ENCODE peak calls at places on chromosomes 16 and 17, in six cellular contexts. One of them, this sample, is unnamed.

GRCh38 chr17:43360376-43360738 is 38.4 kb upstream of the ARL4D start:
- DNase-seq in effector CD4-positive, alpha-beta T cell: peak
- DNase-seq in fibroblast of pulmonary artery: peak
- DNase-seq in keratinocyte: no peak
- DNase-seq in posterior cingulate gyrus: no peak
- DNase-seq in HuH-7.5: no peak
- DNase-seq in this sample: peak

GRCh38 chr16:17196526-17196925 is 274.2 kb downstream of the XYLT1 start:
- DNase-seq in effector CD4-positive, alpha-beta T cell: no peak
- DNase-seq in fibroblast of pulmonary artery: no peak
- DNase-seq in keratinocyte: no peak
- DNase-seq in posterior cingulate gyrus: no peak
- DNase-seq in HuH-7.5: no peak
- DNase-seq in this sample: no peak

GRCh38 chr17:13135496-13135895 is 117.7 kb upstream of the ELAC2 start:
- DNase-seq in effector CD4-positive, alpha-beta T cell: no peak
- DNase-seq in fibroblast of pulmonary artery: no peak
- DNase-seq in keratinocyte: no peak
- DNase-seq in posterior cingulate gyrus: no peak
- DNase-seq in HuH-7.5: no peak
- DNase-seq in this sample: no peak

GRCh38 chr16:85381738-85382592 is 231.2 kb upstream of the GSE1 start:
- DNase-seq in effector CD4-positive, alpha-beta T cell: no peak
- DNase-seq in fibroblast of pulmonary artery: no peak
- DNase-seq in keratinocyte: no peak
- DNase-seq in posterior cingulate gyrus: no peak
- DNase-seq in HuH-7.5: no peak
- DNase-seq in this sample: no peak

GRCh38 chr16:51951668-51952298 is 595.2 kb downstream of the TOX3 start:
- DNase-seq in effector CD4-positive, alpha-beta T cell: no peak
- DNase-seq in fibroblast of pulmonary artery: no peak
- DNase-seq in keratinocyte: no peak
- DNase-seq in posterior cingulate gyrus: no peak
- DNase-seq in HuH-7.5: no peak
- DNase-seq in this sample: no peak

GRCh38 chr16:89357460-89357859 is 132.9 kb downstream of the ANKRD11 start:
- DNase-seq in effector CD4-positive, alpha-beta T cell: no peak
- DNase-seq in fibroblast of pulmonary artery: no peak
- DNase-seq in keratinocyte: no peak
- DNase-seq in posterior cingulate gyrus: peak
- DNase-seq in HuH-7.5: no peak
- DNase-seq in this sample: no peak

GRCh38 chr17:8354196-8354595 is 14.6 kb downstream of the ODF4 start:
- DNase-seq in effector CD4-positive, alpha-beta T cell: no peak
- DNase-seq in fibroblast of pulmonary artery: no peak
- DNase-seq in keratinocyte: no peak
- DNase-seq in posterior cingulate gyrus: no peak
- DNase-seq in HuH-7.5: no peak
- DNase-seq in this sample: no peak

GRCh38 chr16:86572041-86572521 is 5.5 kb downstream of the FOXC2 start:
- DNase-seq in effector CD4-positive, alpha-beta T cell: no peak
- DNase-seq in fibroblast of pulmonary artery: no peak
- DNase-seq in keratinocyte: no peak
- DNase-seq in posterior cingulate gyrus: no peak
- DNase-seq in HuH-7.5: no peak
- DNase-seq in this sample: no peak

GRCh38 chr17:19387921-19388521 is 1.0 kb upstream of the MFAP4 start:
- DNase-seq in effector CD4-positive, alpha-beta T cell: no peak
- DNase-seq in fibroblast of pulmonary artery: no peak
- DNase-seq in keratinocyte: no peak
- DNase-seq in posterior cingulate gyrus: no peak
- DNase-seq in HuH-7.5: no peak
- DNase-seq in this sample: no peak

GRCh38 chr17:17512866-17513265 is 16.7 kb upstream of the RASD1 start:
- DNase-seq in effector CD4-positive, alpha-beta T cell: no peak
- DNase-seq in fibroblast of pulmonary artery: no peak
- DNase-seq in keratinocyte: no peak
- DNase-seq in posterior cingulate gyrus: peak
- DNase-seq in HuH-7.5: no peak
- DNase-seq in this sample: no peak

GRCh38 chr16:10754941-10755340 is 11.3 kb downstream of the NUBP1 start:
- DNase-seq in effector CD4-positive, alpha-beta T cell: no peak
- DNase-seq in fibroblast of pulmonary artery: peak
- DNase-seq in keratinocyte: no peak
- DNase-seq in posterior cingulate gyrus: no peak
- DNase-seq in HuH-7.5: no peak
- DNase-seq in this sample: no peak

GRCh38 chr16:23240994-23241393 is 58.4 kb downstream of the SCNN1G start:
- DNase-seq in effector CD4-positive, alpha-beta T cell: no peak
- DNase-seq in fibroblast of pulmonary artery: no peak
- DNase-seq in keratinocyte: no peak
- DNase-seq in posterior cingulate gyrus: no peak
- DNase-seq in HuH-7.5: peak
- DNase-seq in this sample: no peak

GRCh38 chr16:10465821-10466220 is 80.0 kb downstream of the ATF7IP2 start:
- DNase-seq in effector CD4-positive, alpha-beta T cell: no peak
- DNase-seq in fibroblast of pulmonary artery: no peak
- DNase-seq in keratinocyte: no peak
- DNase-seq in posterior cingulate gyrus: no peak
- DNase-seq in HuH-7.5: no peak
- DNase-seq in this sample: no peak

GRCh38 chr17:82924812-82925211 is 85.0 kb upstream of the ZNF750 start:
- DNase-seq in effector CD4-positive, alpha-beta T cell: no peak
- DNase-seq in fibroblast of pulmonary artery: no peak
- DNase-seq in keratinocyte: no peak
- DNase-seq in posterior cingulate gyrus: peak
- DNase-seq in HuH-7.5: no peak
- DNase-seq in this sample: no peak

GRCh38 chr17:38883592-38884526 is 14.0 kb downstream of the LASP1 start:
- DNase-seq in effector CD4-positive, alpha-beta T cell: no peak
- DNase-seq in fibroblast of pulmonary artery: peak
- DNase-seq in keratinocyte: no peak
- DNase-seq in posterior cingulate gyrus: no peak
- DNase-seq in HuH-7.5: no peak
- DNase-seq in this sample: no peak

GRCh38 chr16:11582157-11582814 is 4.4 kb downstream of the LITAF start:
- DNase-seq in effector CD4-positive, alpha-beta T cell: no peak
- DNase-seq in fibroblast of pulmonary artery: no peak
- DNase-seq in keratinocyte: no peak
- DNase-seq in posterior cingulate gyrus: no peak
- DNase-seq in HuH-7.5: no peak
- DNase-seq in this sample: no peak

GRCh38 chr16:19245326-19245925 is 40.1 kb upstream of the CLEC19A start:
- DNase-seq in effector CD4-positive, alpha-beta T cell: no peak
- DNase-seq in fibroblast of pulmonary artery: no peak
- DNase-seq in keratinocyte: no peak
- DNase-seq in posterior cingulate gyrus: no peak
- DNase-seq in HuH-7.5: no peak
- DNase-seq in this sample: peak

GRCh38 chr17:21165922-21166598 is 39.3 kb downstream of the DHRS7B start:
- DNase-seq in effector CD4-positive, alpha-beta T cell: no peak
- DNase-seq in fibroblast of pulmonary artery: no peak
- DNase-seq in keratinocyte: no peak
- DNase-seq in posterior cingulate gyrus: no peak
- DNase-seq in HuH-7.5: no peak
- DNase-seq in this sample: no peak

GRCh38 chr17:46045639-46046038 is 46.6 kb downstream of the STH start:
- DNase-seq in effector CD4-positive, alpha-beta T cell: no peak
- DNase-seq in fibroblast of pulmonary artery: peak
- DNase-seq in keratinocyte: no peak
- DNase-seq in posterior cingulate gyrus: no peak
- DNase-seq in HuH-7.5: no peak
- DNase-seq in this sample: no peak

GRCh38 chr16:28974007-28974436 is 556 bp upstream of the SPNS1 start:
- DNase-seq in effector CD4-positive, alpha-beta T cell: no peak
- DNase-seq in fibroblast of pulmonary artery: peak
- DNase-seq in keratinocyte: peak
- DNase-seq in posterior cingulate gyrus: peak
- DNase-seq in HuH-7.5: peak
- DNase-seq in this sample: peak

GRCh38 chr17:7854851-7855642 is at the start of gene TMEM88:
- DNase-seq in effector CD4-positive, alpha-beta T cell: no peak
- DNase-seq in fibroblast of pulmonary artery: no peak
- DNase-seq in keratinocyte: no peak
- DNase-seq in posterior cingulate gyrus: no peak
- DNase-seq in HuH-7.5: no peak
- DNase-seq in this sample: no peak

GRCh38 chr16:11032000-11032921 is 87.9 kb downstream of the CLEC16A start:
- DNase-seq in effector CD4-positive, alpha-beta T cell: no peak
- DNase-seq in fibroblast of pulmonary artery: no peak
- DNase-seq in keratinocyte: no peak
- DNase-seq in posterior cingulate gyrus: no peak
- DNase-seq in HuH-7.5: no peak
- DNase-seq in this sample: no peak

GRCh38 chr17:76271669-76272540 is 6.8 kb downstream of the UBALD2 start:
- DNase-seq in effector CD4-positive, alpha-beta T cell: peak
- DNase-seq in fibroblast of pulmonary artery: no peak
- DNase-seq in keratinocyte: no peak
- DNase-seq in posterior cingulate gyrus: no peak
- DNase-seq in HuH-7.5: no peak
- DNase-seq in this sample: no peak

GRCh38 chr16:2852731-2853507 is 5.1 kb downstream of the PRSS22 start:
- DNase-seq in effector CD4-positive, alpha-beta T cell: no peak
- DNase-seq in fibroblast of pulmonary artery: no peak
- DNase-seq in keratinocyte: no peak
- DNase-seq in posterior cingulate gyrus: no peak
- DNase-seq in HuH-7.5: no peak
- DNase-seq in this sample: peak

GRCh38 chr17:81126281-81127132 is 38.8 kb upstream of the PVALEF start:
- DNase-seq in effector CD4-positive, alpha-beta T cell: no peak
- DNase-seq in fibroblast of pulmonary artery: no peak
- DNase-seq in keratinocyte: no peak
- DNase-seq in posterior cingulate gyrus: no peak
- DNase-seq in HuH-7.5: no peak
- DNase-seq in this sample: no peak

GRCh38 chr17:77449908-77450741 is 309.4 kb downstream of the SEC14L1 start:
- DNase-seq in effector CD4-positive, alpha-beta T cell: no peak
- DNase-seq in fibroblast of pulmonary artery: peak
- DNase-seq in keratinocyte: no peak
- DNase-seq in posterior cingulate gyrus: peak
- DNase-seq in HuH-7.5: peak
- DNase-seq in this sample: peak